ENCODE peak calls at places on chromosomes 3 and 15, in five cellular contexts. O is HepG2, G is stomach, C is upper lobe of right lung, W is heart left ventricle. D is an unnamed sample.
A peak's percentile ranks its signal among the peaks of the same experiment; 100 is the strongest.

GRCh38 chr15:57026016-57026602 is 107.7 kb downstream of the TCF12 start:
- DNase-seq in O (no peak), W (no peak), G (no peak), C (no peak), D (no peak)

GRCh38 chr3:63089007-63089406 is 189.1 kb upstream of the SYNPR start:
- DNase-seq in W (no peak), C (no peak), O (peak; percentile 58), G (no peak), D (no peak)

GRCh38 chr15:58476525-58477162 is 44.9 kb downstream of the LIPC start:
- DNase-seq in O (peak; percentile 75), G (no peak), C (no peak), W (no peak), D (no peak)

GRCh38 chr3:11558918-11559815 is 84.5 kb downstream of the VGLL4 start:
- DNase-seq in O (peak; percentile 47), C (no peak), W (no peak), G (no peak), D (no peak)

GRCh38 chr3:185924375-185924774 is 13.4 kb downstream of the TRA2B start:
- DNase-seq in C (no peak), W (no peak), G (no peak), O (no peak), D (no peak)

GRCh38 chr3:43791246-43791645 is 100.5 kb downstream of the ABHD5 start:
- DNase-seq in G (no peak), C (no peak), O (no peak), W (no peak), D (no peak)

GRCh38 chr3:47910777-47911440 is 105.3 kb downstream of the MAP4 start:
- DNase-seq in O (peak; percentile 14), G (no peak), C (no peak), W (no peak), D (no peak)

GRCh38 chr3:10925436-10926260 is 66.9 kb upstream of the SLC6A1 start:
- DNase-seq in O (no peak), G (no peak), C (no peak), W (no peak), D (no peak)

GRCh38 chr3:107065094-107065861 is 312.0 kb upstream of the CCDC54 start:
- DNase-seq in O (no peak), C (no peak), W (peak; percentile 12), G (no peak), D (no peak)

GRCh38 chr3:47732143-47732542 is 49.5 kb downstream of the SMARCC1 start:
- DNase-seq in G (no peak), O (no peak), W (no peak), C (no peak), D (no peak)

GRCh38 chr15:40793216-40793989 is 13.5 kb upstream of the ZFYVE19 start:
- DNase-seq in C (no peak), G (peak; percentile 86), O (peak; percentile 96), W (no peak), D (peak; percentile 53)

GRCh38 chr3:59056706-59057105 is 6.9 kb upstream of the CFAP20DC start:
- DNase-seq in G (no peak), O (no peak), W (no peak), C (no peak), D (no peak)

GRCh38 chr15:89828324-89829145 is 13.9 kb upstream of the ANPEP start:
- DNase-seq in W (peak; percentile 45), C (peak; percentile 75), G (peak; percentile 57), O (no peak), D (no peak)

GRCh38 chr3:57158813-57159678 is 6.1 kb downstream of the IL17RD start:
- DNase-seq in G (no peak), C (no peak), W (no peak), O (no peak), D (no peak)

GRCh38 chr3:89262561-89262960 is 155.1 kb downstream of the EPHA3 start:
- DNase-seq in O (no peak), W (no peak), G (no peak), C (no peak), D (no peak)

GRCh38 chr15:25060996-25061620 is 106.3 kb downstream of the SNRPN start:
- DNase-seq in C (no peak), G (no peak), W (no peak), O (no peak), D (no peak)

GRCh38 chr15:25058080-25058785 is 103.4 kb downstream of the SNRPN start:
- DNase-seq in G (peak; percentile 9), C (peak; percentile 46), W (no peak), O (no peak), D (no peak)

GRCh38 chr15:25059698-25060471 is 105.1 kb downstream of the SNRPN start:
- DNase-seq in C (peak; percentile 32), O (no peak), G (no peak), W (no peak), D (no peak)

GRCh38 chr15:25061808-25062550 is 107.2 kb downstream of the SNRPN start:
- DNase-seq in O (no peak), W (no peak), G (no peak), C (peak; percentile 46), D (no peak)

GRCh38 chr15:25060472-25060803 is 105.7 kb downstream of the SNRPN start:
- DNase-seq in C (peak; percentile 42), O (no peak), W (no peak), G (peak; percentile 23), D (no peak)
- H3K9me3 ChIP-seq in C (peaks cover 100% of the 10 kb centered on the region), O (peaks cover 100% of the 10 kb centered on the region), W (peaks cover 100% of the 10 kb centered on the region), G (peaks cover 100% of the 10 kb centered on the region), D (no peaks in the 10 kb centered on the region)

GRCh38 chr3:178967184-178967532 is 104.5 kb downstream of the ZMAT3 start:
- DNase-seq in W (no peak), G (no peak), C (no peak), O (no peak), D (no peak)
- H3K4me3 ChIP-seq in W (peak overlapping the region; percentile 35), G (no peak overlapping the region), C (no peak overlapping the region), O (no peak overlapping the region), D (no peak overlapping the region)

GRCh38 chr15:25714538-25714840 is 148.6 kb downstream of the ATP10A start:
- DNase-seq in W (no peak), G (no peak), O (no peak), C (no peak), D (no peak)
- H3K9me3 ChIP-seq in W (no peaks in the 10 kb centered on the region), G (no peaks in the 10 kb centered on the region), O (no peaks in the 10 kb centered on the region), C (no peaks in the 10 kb centered on the region), D (no peaks in the 10 kb centered on the region)

GRCh38 chr3:178987745-178988144 is 83.9 kb downstream of the ZMAT3 start:
- DNase-seq in W (no peak), G (no peak), O (no peak), C (no peak), D (no peak)
- H3K4me3 ChIP-seq in W (no peak overlapping the region), G (no peak overlapping the region), O (no peak overlapping the region), C (no peak overlapping the region), D (no peak overlapping the region)

DNA sequence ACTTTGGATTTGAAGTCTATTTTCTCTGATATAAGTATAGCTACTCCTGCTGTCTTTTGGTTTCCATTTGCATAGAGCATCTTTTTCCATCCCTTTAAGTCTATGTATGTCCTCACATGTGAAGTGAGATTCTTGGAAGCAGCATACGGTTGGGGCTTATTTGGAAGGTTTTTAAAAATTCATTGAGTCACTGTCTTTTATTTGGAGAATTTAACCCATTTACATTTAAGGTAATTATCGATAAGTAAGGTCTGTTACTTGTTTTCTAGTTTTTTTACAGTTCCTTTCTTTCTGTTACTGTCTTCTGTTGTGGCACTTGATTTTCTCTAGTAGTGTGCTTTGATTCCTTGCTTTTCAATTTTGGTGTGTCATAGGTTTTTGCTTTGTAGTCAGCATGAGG is 14.0 kb downstream of the RUBCN start:
- DNase-seq in O (no peak), W (no peak), G (no peak), C (no peak), D (no peak)
- H3K9me3 ChIP-seq in O (no peaks in the 10 kb centered on the region), W (peaks cover 17% of the 10 kb centered on the region), G (no peaks in the 10 kb centered on the region), C (no peaks in the 10 kb centered on the region), D (no peaks in the 10 kb centered on the region)